ENCODE peak calls at places on chromosomes 1 and 21, in six cellular contexts. T is DND-41, C is IMR-90, K is neural progenitor cell, N is GM23248, S is MM.1S. Q is an unnamed sample. For H3K4me1, the result is how much of the 10 kb centered on the place peaks cover.

GRCh38 chr1:31627301-31627929 is 9.9 kb downstream of the HCRTR1 start:
- DNase-seq in T (no peak), K (no peak), C (no peak), S (no peak), N (no peak), Q (no peak)

GRCh38 chr1:240404286-240404685 is 207.7 kb downstream of the GREM2 start:
- DNase-seq in T (no peak), C (peak), K (no peak), S (no peak), N (peak), Q (no peak)

GRCh38 chr1:205470131-205470530 is 14.3 kb upstream of the BLACAT1 start:
- DNase-seq in C (no peak), S (no peak), N (no peak), K (no peak), T (no peak), Q (no peak)

GRCh38 chr21:45043541-45044020 is 30.8 kb upstream of the ADARB1 start:
- DNase-seq in S (no peak), T (no peak), N (no peak), K (no peak), C (no peak), Q (no peak)

GRCh38 chr1:88001460-88001859 is 672.8 kb downstream of the LMO4 start:
- DNase-seq in S (no peak), C (peak), N (peak), T (no peak), K (no peak), Q (no peak)

GRCh38 chr1:21707891-21708290 is 38.7 kb upstream of the RAP1GAP start:
- DNase-seq in K (no peak), S (no peak), N (no peak), C (no peak), T (no peak), Q (no peak)

GRCh38 chr21:44368711-44369446 is 15.5 kb downstream of the TRPM2 start:
- DNase-seq in S (no peak), T (no peak), K (peak), N (no peak), C (no peak), Q (peak)

GRCh38 chr1:174301295-174302077 is 142.2 kb downstream of the RABGAP1L start:
- DNase-seq in N (no peak), T (no peak), S (no peak), C (no peak), K (peak), Q (no peak)

GRCh38 chr1:226135059-226135651 is 51.4 kb downstream of the ACBD3 start:
- DNase-seq in N (no peak), C (no peak), T (no peak), S (no peak), K (no peak), Q (peak)

GRCh38 chr1:24421502-24421901 is 5.9 kb downstream of the NIPAL3 start:
- DNase-seq in C (no peak), K (peak), N (peak), T (no peak), S (no peak), Q (no peak)

GRCh38 chr1:20229191-20229590 is 42.9 kb upstream of the PLA2G2C start:
- DNase-seq in N (no peak), C (no peak), S (no peak), K (no peak), T (no peak), Q (no peak)

GRCh38 chr1:230359992-230360391 is 66.1 kb downstream of the PGBD5 start:
- DNase-seq in N (peak), T (no peak), S (no peak), K (no peak), C (peak), Q (peak)

GRCh38 chr1:172719694-172720138 is 60.8 kb downstream of the FASLG start:
- DNase-seq in T (no peak), S (peak), C (peak), K (peak), N (peak), Q (peak)

GRCh38 chr21:36297938-36298572 is 21.9 kb upstream of the MORC3 start:
- DNase-seq in S (peak), K (no peak), N (peak), C (peak), T (peak), Q (peak)

GRCh38 chr21:37463083-37463780 is 96.7 kb downstream of the DYRK1A start:
- DNase-seq in T (peak), C (peak), S (peak), N (peak), K (peak), Q (peak)

GRCh38 chr1:156113263-156114004 is 1.1 kb upstream of the LMNA start:
- DNase-seq in T (no peak), S (no peak), K (peak), N (peak), C (no peak), Q (no peak)
- H3K4me2 ChIP-seq in T (no peak), S (no peak), K (no peak), N (peak), C (peak), Q (peak)

GRCh38 chr1:246761386-246761785 is 37.2 kb downstream of the SCCPDH start:
- DNase-seq in N (no peak), T (no peak), C (peak), S (no peak), K (no peak), Q (no peak)

GRCh38 chr1:246750752-246751151 is 26.5 kb downstream of the SCCPDH start:
- DNase-seq in K (no peak), C (no peak), N (no peak), T (no peak), S (no peak), Q (peak)

GRCh38 chr1:246760426-246761347 is 36.5 kb downstream of the SCCPDH start:
- DNase-seq in T (no peak), C (no peak), S (no peak), K (no peak), N (no peak), Q (no peak)

GRCh38 chr1:246753670-246754535 is 29.7 kb downstream of the SCCPDH start:
- DNase-seq in C (peak), S (peak), N (peak), T (peak), K (peak), Q (peak)

GRCh38 chr1:246755419-246755818 is 31.2 kb downstream of the SCCPDH start:
- DNase-seq in K (no peak), N (no peak), T (no peak), C (no peak), S (no peak), Q (no peak)
- H3K4me1 ChIP-seq in K (under half), N (under half), T (under half), C (under half), S (under half), Q (under half)

DNA sequence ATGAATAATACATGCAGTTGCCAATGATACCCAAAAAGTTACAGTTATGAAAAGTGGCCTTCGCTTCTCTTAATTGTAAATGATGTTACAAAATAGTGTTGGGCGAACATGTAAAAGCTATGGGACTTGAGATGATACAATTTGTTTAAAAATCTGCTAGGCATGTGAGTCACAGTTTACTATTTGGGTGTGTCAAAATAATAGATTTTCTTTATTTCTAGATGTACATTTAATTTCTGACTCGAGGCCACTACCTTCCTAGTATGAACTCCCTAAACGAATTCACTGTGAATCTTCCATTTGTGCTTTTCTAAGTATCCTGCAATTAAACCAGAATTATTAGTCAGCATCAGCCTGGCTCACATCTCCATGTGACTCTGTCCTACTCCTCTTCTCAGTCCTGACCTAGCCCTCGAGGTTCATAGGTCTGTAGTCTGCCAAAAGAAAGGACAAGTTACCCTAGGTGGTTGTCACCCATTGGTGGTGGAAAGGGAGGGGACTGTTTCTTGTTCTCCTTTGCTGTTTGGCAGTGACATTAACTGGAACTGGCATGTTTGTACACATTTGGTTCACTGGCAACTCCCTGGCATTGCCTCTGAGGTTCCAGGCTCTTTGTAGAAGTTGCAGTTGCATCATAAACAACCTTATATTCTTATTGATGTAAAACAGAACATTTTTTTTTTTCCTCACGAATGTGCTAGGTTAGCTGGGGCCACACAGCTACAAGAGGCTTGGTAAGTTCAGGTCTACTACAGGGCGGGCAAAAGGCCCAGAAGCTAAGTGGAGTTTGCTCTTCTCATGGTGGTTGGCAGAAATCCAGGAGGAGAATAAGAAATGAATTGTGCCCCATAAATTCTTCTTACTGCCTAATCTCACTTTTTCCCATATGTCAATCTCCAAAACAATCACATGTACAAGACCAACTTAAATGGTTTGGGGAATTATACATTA is 746.5 kb upstream of the ADAMTS5 start:
- DNase-seq in C (no peak), K (no peak), S (no peak), T (no peak), N (no peak), Q (no peak)
- H2AFZ ChIP-seq in C (peak), K (no peak), S (no peak), T (no peak), N (no peak), Q (no peak)

GRCh38 chr21:15003463-15004135 is 61.2 kb downstream of the NRIP1 start:
- DNase-seq in T (no peak), S (no peak), C (no peak), K (peak), N (no peak), Q (no peak)
- H3K4me2 ChIP-seq in T (no peak), S (no peak), C (no peak), K (no peak), N (no peak), Q (no peak)

GRCh38 chr1:183080406-183080805 is 57.2 kb downstream of the LAMC1 start:
- DNase-seq in S (no peak), T (no peak), C (peak), K (no peak), N (peak), Q (no peak)
- H3K4me1 ChIP-seq in S (under half), T (under half), C (under half), K (under half), N (half or more), Q (under half)

DNA sequence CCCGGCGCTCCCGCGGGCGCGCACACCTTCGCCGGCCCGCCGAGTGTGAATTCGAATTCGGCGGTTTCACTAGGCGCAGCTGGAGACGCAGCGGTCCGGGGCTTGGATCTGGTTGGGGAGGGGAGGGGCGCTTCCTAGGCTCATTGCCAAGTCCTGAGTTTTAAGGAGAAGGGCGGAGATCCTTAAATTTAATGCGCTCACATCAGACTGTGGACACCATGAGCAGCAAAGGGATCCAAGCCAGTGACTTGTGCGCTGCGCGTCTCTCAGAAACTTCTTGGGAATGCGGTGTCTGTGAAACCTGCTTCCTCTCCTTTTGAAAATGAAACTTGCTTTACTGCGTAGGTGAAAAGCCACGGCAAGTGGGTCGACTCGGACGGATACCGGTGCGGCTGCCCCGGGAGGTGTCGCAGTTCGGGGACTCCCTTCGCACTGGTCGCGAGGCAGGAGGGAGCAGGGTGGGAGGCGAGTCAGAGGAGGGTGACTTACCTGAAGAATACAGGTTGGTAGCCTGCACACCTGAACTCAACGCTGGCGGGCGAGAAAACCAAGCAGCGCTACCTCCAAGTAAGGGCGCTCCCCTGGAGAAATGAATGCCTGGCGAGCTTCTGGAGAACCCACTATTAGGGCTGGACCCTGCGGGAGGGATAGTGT is 887 bp downstream of the TENT5C start:
- DNase-seq in N (peak), C (peak), S (peak), T (peak), K (peak), Q (peak)
- H2AFZ ChIP-seq in N (peak), C (peak), S (no peak), T (peak), K (peak), Q (peak)